ENCODE peak calls at places on chromosomes 13 and 19, in nine cellular contexts. P is progenitor cell of endocrine pancreas, C is A549, V is neural crest cell, A is thoracic aorta, M is Peyer's patch, R is HFFc6, Y is AG10803, E is Calu3. S is an unnamed sample.

GRCh38 chr19:2127758-2128157 is 23.6 kb downstream of the AP3D1 start:
- DNase-seq in P (no peak), E (no peak), V (no peak), Y (no peak), A (no peak), M (no peak), R (no peak), C (no peak), S (no peak)

GRCh38 chr19:35812220-35813042 is at the start of gene PRODH2:
- DNase-seq in E (no peak), A (no peak), P (no peak), M (no peak), V (no peak), C (no peak), Y (no peak), R (no peak), S (no peak)

GRCh38 chr13:111906306-111906705 is 160.6 kb upstream of the SOX1 start:
- DNase-seq in R (no peak), E (no peak), P (no peak), A (no peak), M (no peak), C (no peak), V (no peak), Y (no peak), S (no peak)

GRCh38 chr13:20610006-20610405 is 43.0 kb downstream of the IFT88 start:
- DNase-seq in E (no peak), V (no peak), A (no peak), Y (no peak), M (no peak), R (no peak), P (no peak), C (no peak), S (no peak)

GRCh38 chr13:52921194-52921593 is 72.8 kb upstream of the PCDH8 start:
- DNase-seq in M (peak; percentile 60), R (no peak), Y (no peak), P (no peak), E (no peak), A (no peak), V (no peak), C (no peak), S (no peak)

GRCh38 chr19:645912-646797 is 6.5 kb downstream of the FGF22 start:
- DNase-seq in C (no peak), E (no peak), Y (no peak), A (no peak), R (no peak), M (no peak), P (no peak), V (no peak), S (no peak)

GRCh38 chr13:32585625-32586021 is 629 bp upstream of the PDS5B start:
- DNase-seq in M (peak; percentile 22), Y (peak; percentile 62), E (peak; percentile 1), R (no peak), V (peak; percentile 2), P (no peak), A (no peak), C (no peak), S (no peak)

GRCh38 chr19:34589730-34590129 is 87.2 kb downstream of the SCGB2B2 start:
- DNase-seq in P (no peak), A (no peak), M (no peak), R (no peak), Y (no peak), V (no peak), C (no peak), E (no peak), S (no peak)

GRCh38 chr19:10682397-10683063 is 18.7 kb upstream of the QTRT1 start:
- DNase-seq in V (no peak), M (no peak), R (no peak), C (no peak), P (no peak), A (no peak), E (no peak), Y (no peak), S (no peak)

GRCh38 chr19:35990771-35991730 is 3.9 kb upstream of the SDHAF1 start:
- DNase-seq in A (no peak), E (no peak), C (no peak), V (no peak), M (no peak), P (no peak), R (no peak), Y (no peak), S (no peak)

GRCh38 chr19:38441660-38442348 is 8.3 kb downstream of the RYR1 start:
- DNase-seq in C (peak; percentile 60), M (no peak), V (no peak), Y (no peak), R (no peak), P (no peak), A (no peak), E (no peak), S (no peak)

GRCh38 chr19:38437295-38437694 is 3.8 kb downstream of the RYR1 start:
- DNase-seq in R (no peak), A (no peak), C (no peak), E (no peak), V (no peak), Y (no peak), M (no peak), P (no peak), S (no peak)

GRCh38 chr19:38440592-38440991 is 7.1 kb downstream of the RYR1 start:
- DNase-seq in P (no peak), A (no peak), R (no peak), Y (no peak), C (no peak), E (no peak), M (no peak), V (no peak), S (no peak)

GRCh38 chr19:38434549-38435051 is 1.1 kb downstream of the RYR1 start:
- DNase-seq in R (no peak), V (peak; percentile 35), M (no peak), P (no peak), Y (no peak), C (no peak), A (no peak), E (no peak), S (no peak)

DNA sequence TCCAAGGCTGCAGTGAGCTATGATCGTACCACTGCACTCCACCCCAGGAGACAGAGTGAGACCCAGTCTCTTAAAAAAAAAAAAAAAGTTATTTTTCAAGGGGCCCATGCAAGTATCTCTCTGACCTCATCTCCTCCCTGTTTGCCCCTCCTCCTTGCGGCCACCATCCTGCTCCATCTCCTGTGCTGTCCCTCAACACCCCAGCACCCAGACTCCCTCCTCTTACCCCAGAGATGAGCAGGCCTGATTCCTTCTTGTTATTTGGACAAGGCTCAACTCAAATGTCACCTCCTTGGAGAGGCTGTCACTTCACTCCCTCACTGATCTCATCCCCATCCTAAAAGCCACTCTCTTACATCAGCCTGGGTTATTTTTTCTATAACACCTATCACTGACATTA is 4.4 kb downstream of the RYR1 start:
- DNase-seq in A (no peak), C (no peak), V (no peak), P (no peak), R (no peak), Y (no peak), E (no peak), M (no peak), S (no peak)
- TF ChIP-seq CTCF in A (no peak), C (no peak), V (no peak), P (no peak), R (no peak), Y (no peak), E (no peak), M (no peak), S (no peak)

GRCh38 chr19:43723588-43723987 is 7.7 kb downstream of the IRGC start:
- DNase-seq in R (no peak), A (no peak), Y (no peak), M (no peak), P (no peak), C (peak; percentile 46), E (peak; percentile 43), V (no peak), S (no peak)
- TF ChIP-seq CTCF in R (peak; percentile 70), A (no peak), Y (peak; percentile 41), M (peak; percentile 51), P (no peak), C (peak; percentile 48), E (peak; percentile 46), V (peak; percentile 39), S (peak; percentile 65)

GRCh38 chr19:46903458-46903857 is 42.7 kb downstream of the ARHGAP35 start:
- DNase-seq in A (no peak), V (no peak), C (no peak), M (no peak), E (no peak), Y (no peak), R (no peak), P (no peak), S (no peak)

GRCh38 chr19:46901701-46902401 is 41.1 kb downstream of the ARHGAP35 start:
- DNase-seq in Y (peak; percentile 52), C (no peak), P (no peak), A (no peak), M (no peak), R (no peak), V (no peak), E (no peak), S (no peak)

GRCh38 chr19:46900341-46900740 is 39.5 kb downstream of the ARHGAP35 start:
- DNase-seq in P (no peak), A (no peak), Y (no peak), M (no peak), C (no peak), R (no peak), E (no peak), V (no peak), S (no peak)

GRCh38 chr19:46904114-46905060 is 43.6 kb downstream of the ARHGAP35 start:
- DNase-seq in V (no peak), P (no peak), M (no peak), A (no peak), Y (peak; percentile 95), R (peak; percentile 78), E (no peak), C (no peak), S (no peak)

GRCh38 chr19:46902402-46902766 is 41.6 kb downstream of the ARHGAP35 start:
- DNase-seq in A (no peak), P (no peak), E (peak; percentile 72), M (no peak), V (no peak), R (no peak), C (no peak), Y (peak; percentile 45), S (peak; percentile 97)
- TF ChIP-seq CTCF in A (no peak), P (no peak), E (no peak), M (no peak), V (no peak), R (no peak), C (no peak), Y (no peak), S (peak; percentile 5)

GRCh38 chr13:28817204-28817603 is 2.9 kb upstream of the MTUS2 start:
- DNase-seq in R (no peak), C (peak; percentile 17), A (no peak), E (no peak), P (no peak), V (no peak), Y (no peak), M (no peak), S (no peak)

GRCh38 chr13:28822161-28822560 is 2.0 kb downstream of the MTUS2 start:
- DNase-seq in E (no peak), C (no peak), P (no peak), Y (no peak), A (no peak), V (no peak), R (no peak), M (no peak), S (no peak)

GRCh38 chr13:28820099-28821051 is at the start of gene MTUS2:
- DNase-seq in C (no peak), Y (no peak), E (peak; percentile 7), M (no peak), R (no peak), P (peak; percentile 24), V (peak; percentile 11), A (no peak), S (no peak)

GRCh38 chr13:28819046-28819747 is 942 bp upstream of the MTUS2 start:
- DNase-seq in P (no peak), E (peak; percentile 6), C (peak; percentile 27), Y (peak; percentile 24), R (peak; percentile 15), M (no peak), V (peak; percentile 4), A (no peak), S (peak; percentile 26)

GRCh38 chr13:28819748-28820098 is 416 bp upstream of the MTUS2 start:
- DNase-seq in C (peak; percentile 41), E (peak; percentile 66), Y (peak; percentile 16), R (no peak), A (no peak), V (peak; percentile 68), M (no peak), P (peak; percentile 81), S (no peak)
- TF ChIP-seq CTCF in C (peak; percentile 57), E (no peak), Y (no peak), R (no peak), A (no peak), V (peak; percentile 56), M (peak; percentile 41), P (peak; percentile 60), S (peak; percentile 43)